ENCODE peak calls at places on chromosomes 13 and 19, in four cellular contexts. C is stimulated activated CD4-positive, alpha-beta T cell treated with anti-CD3 and anti-CD28 coated beads, Interleukin-15, amount 100 ng/mL, for 24 hours; X is naive thymus-derived CD4-positive, alpha-beta T cell; Q is thoracic aorta. Y is an unnamed sample.

GRCh38 chr13:84570831-84571230 is 688.6 kb upstream of the SLITRK1 start:
- DNase-seq in C (no peak), X (no peak), Q (no peak), Y (no peak)

GRCh38 chr13:110097013-110097412 is 209.9 kb downstream of the COL4A1 start:
- DNase-seq in C (no peak), X (no peak), Q (no peak), Y (no peak)

GRCh38 chr19:6754136-6754535 is 13.1 kb downstream of the SH2D3A start:
- DNase-seq in C (no peak), X (no peak), Q (no peak), Y (peak)

GRCh38 chr13:48110930-48111721 is 16.2 kb upstream of the MED4 start:
- DNase-seq in C (no peak), X (no peak), Q (no peak), Y (no peak)

GRCh38 chr19:1590641-1591397 is 1.8 kb downstream of the MBD3 start:
- DNase-seq in C (peak), X (no peak), Q (no peak), Y (peak)

GRCh38 chr19:47240996-47241918 is 10.3 kb upstream of the BBC3 start:
- DNase-seq in C (peak), X (peak), Q (peak), Y (peak)

GRCh38 chr13:27442071-27442647 is 8.2 kb downstream of the MTIF3 start:
- DNase-seq in C (peak), X (peak), Q (no peak), Y (no peak)

GRCh38 chr13:34748078-34748477 is 194.0 kb upstream of the NBEA start:
- DNase-seq in C (no peak), X (no peak), Q (no peak), Y (no peak)

GRCh38 chr13:30307966-30308290 is 577 bp upstream of the KATNAL1 start:
- DNase-seq in C (no peak), X (no peak), Q (no peak), Y (no peak)

GRCh38 chr13:48749144-48749543 is 95.4 kb downstream of the CYSLTR2 start:
- DNase-seq in C (no peak), X (no peak), Q (no peak), Y (no peak)

GRCh38 chr19:10122066-10122465 is 2.4 kb upstream of the EIF3G start:
- DNase-seq in C (no peak), X (no peak), Q (no peak), Y (no peak)

GRCh38 chr13:40155176-40155575 is 499.7 kb downstream of the COG6 start:
- DNase-seq in C (no peak), X (no peak), Q (no peak), Y (no peak)

GRCh38 chr13:35039012-35039411 is 96.9 kb downstream of the NBEA start:
- DNase-seq in C (no peak), X (no peak), Q (no peak), Y (no peak)

GRCh38 chr19:43804443-43804842 is 2.2 kb upstream of the LYPD5 start:
- DNase-seq in C (no peak), X (no peak), Q (no peak), Y (no peak)

GRCh38 chr13:71801781-71802180 is 65.2 kb downstream of the DACH1 start:
- DNase-seq in C (no peak), X (no peak), Q (no peak), Y (no peak)

GRCh38 chr13:79628463-79628862 is 147.5 kb downstream of the NDFIP2 start:
- DNase-seq in C (no peak), X (no peak), Q (no peak), Y (no peak)

GRCh38 chr19:39307233-39307821 is 11.1 kb downstream of the IFNL1 start:
- DNase-seq in C (no peak), X (no peak), Q (no peak), Y (peak)

GRCh38 chr13:24032674-24033073 is 127.8 kb upstream of the SPATA13 start:
- DNase-seq in C (no peak), X (no peak), Q (no peak), Y (no peak)

GRCh38 chr13:113537205-113537604 is 46.7 kb upstream of the DCUN1D2 start:
- DNase-seq in C (no peak), X (no peak), Q (no peak), Y (no peak)

GRCh38 chr19:31095100-31095804 is 254.0 kb downstream of the TSHZ3 start:
- DNase-seq in C (no peak), X (no peak), Q (no peak), Y (no peak)

GRCh38 chr13:59975807-59976445 is 187.8 kb downstream of the DIAPH3 start:
- DNase-seq in C (no peak), X (no peak), Q (no peak), Y (no peak)

GRCh38 chr13:23289917-23290357 is 109.2 kb downstream of the SGCG start:
- DNase-seq in C (no peak), X (no peak), Q (no peak), Y (no peak)